ENCODE peak calls at places on chromosomes 3 and 15, in nine cellular contexts. One of them, this sample, is unnamed.

GRCh38 chr3:107850681-107851080 is 240.2 kb downstream of the CD47 start:
- DNase-seq in lower lobe of right lung: no peak
- DNase-seq in H9: no peak
- DNase-seq in GM23248: no peak
- DNase-seq in heart left ventricle: no peak
- DNase-seq in breast epithelium: no peak
- DNase-seq in left lung: no peak
- DNase-seq in upper lobe of right lung: no peak
- DNase-seq in H1: no peak
- DNase-seq in this sample: no peak

GRCh38 chr3:171755015-171755589 is 55.2 kb downstream of the PLD1 start:
- DNase-seq in GM23248: no peak
- DNase-seq in H9: no peak
- DNase-seq in breast epithelium: no peak
- DNase-seq in upper lobe of right lung: no peak
- DNase-seq in heart left ventricle: no peak
- DNase-seq in H1: no peak
- DNase-seq in left lung: no peak
- DNase-seq in lower lobe of right lung: no peak
- DNase-seq in this sample: no peak

GRCh38 chr15:25345943-25346342 is 92.9 kb downstream of the UBE3A start:
- DNase-seq in GM23248: peak; percentile 41
- DNase-seq in upper lobe of right lung: no peak
- DNase-seq in left lung: peak; percentile 39
- DNase-seq in H9: peak; percentile 60
- DNase-seq in lower lobe of right lung: no peak
- DNase-seq in heart left ventricle: peak; percentile 65
- DNase-seq in H1: peak; percentile 15
- DNase-seq in breast epithelium: peak; percentile 45
- DNase-seq in this sample: no peak

GRCh38 chr3:119937229-119937628 is 155.3 kb downstream of the NR1I2 start:
- DNase-seq in left lung: no peak
- DNase-seq in H1: no peak
- DNase-seq in heart left ventricle: no peak
- DNase-seq in upper lobe of right lung: no peak
- DNase-seq in GM23248: no peak
- DNase-seq in lower lobe of right lung: no peak
- DNase-seq in breast epithelium: no peak
- DNase-seq in H9: no peak
- DNase-seq in this sample: no peak

GRCh38 chr3:129857899-129858298 is 35.6 kb downstream of the TMCC1 start:
- DNase-seq in breast epithelium: no peak
- DNase-seq in upper lobe of right lung: no peak
- DNase-seq in left lung: no peak
- DNase-seq in H1: no peak
- DNase-seq in lower lobe of right lung: no peak
- DNase-seq in GM23248: no peak
- DNase-seq in heart left ventricle: no peak
- DNase-seq in H9: no peak
- DNase-seq in this sample: no peak

GRCh38 chr15:39783244-39783820 is 691 bp upstream of the FSIP1 start:
- DNase-seq in left lung: no peak
- DNase-seq in H9: no peak
- DNase-seq in breast epithelium: no peak
- DNase-seq in lower lobe of right lung: no peak
- DNase-seq in upper lobe of right lung: no peak
- DNase-seq in H1: no peak
- DNase-seq in heart left ventricle: no peak
- DNase-seq in GM23248: peak; percentile 56
- DNase-seq in this sample: no peak

GRCh38 chr15:85754993-85755392 is 39.7 kb downstream of the KLHL25 start:
- DNase-seq in heart left ventricle: peak; percentile 70
- DNase-seq in GM23248: peak; percentile 9
- DNase-seq in upper lobe of right lung: no peak
- DNase-seq in lower lobe of right lung: no peak
- DNase-seq in H9: peak; percentile 22
- DNase-seq in H1: no peak
- DNase-seq in left lung: no peak
- DNase-seq in breast epithelium: no peak
- DNase-seq in this sample: no peak

GRCh38 chr15:40242671-40243070 is 3.8 kb downstream of the PAK6 start:
- DNase-seq in upper lobe of right lung: peak; percentile 52
- DNase-seq in GM23248: no peak
- DNase-seq in H1: no peak
- DNase-seq in left lung: peak; percentile 40
- DNase-seq in heart left ventricle: no peak
- DNase-seq in breast epithelium: no peak
- DNase-seq in lower lobe of right lung: no peak
- DNase-seq in H9: no peak
- DNase-seq in this sample: no peak

GRCh38 chr3:129794319-129795201 is 99.0 kb downstream of the TMCC1 start:
- DNase-seq in H1: peak; percentile 83
- DNase-seq in breast epithelium: peak; percentile 65
- DNase-seq in GM23248: peak; percentile 53
- DNase-seq in heart left ventricle: peak; percentile 25
- DNase-seq in upper lobe of right lung: peak; percentile 88
- DNase-seq in left lung: peak; percentile 87
- DNase-seq in lower lobe of right lung: peak; percentile 84
- DNase-seq in H9: peak; percentile 92
- DNase-seq in this sample: no peak

GRCh38 chr3:156693166-156693565 is 18.8 kb downstream of the TIPARP start:
- DNase-seq in H9: no peak
- DNase-seq in H1: no peak
- DNase-seq in upper lobe of right lung: no peak
- DNase-seq in lower lobe of right lung: no peak
- DNase-seq in heart left ventricle: no peak
- DNase-seq in breast epithelium: no peak
- DNase-seq in GM23248: peak; percentile 80
- DNase-seq in left lung: no peak
- DNase-seq in this sample: no peak

GRCh38 chr3:136070953-136071949 is 105.7 kb downstream of the PPP2R3A start:
- DNase-seq in heart left ventricle: no peak
- DNase-seq in H1: no peak
- DNase-seq in GM23248: peak; percentile 68
- DNase-seq in H9: no peak
- DNase-seq in upper lobe of right lung: no peak
- DNase-seq in lower lobe of right lung: no peak
- DNase-seq in breast epithelium: peak; percentile 73
- DNase-seq in left lung: no peak
- DNase-seq in this sample: peak; percentile 31

GRCh38 chr3:128438488-128439072 is 28.1 kb downstream of the DNAJB8 start:
- DNase-seq in H1: no peak
- DNase-seq in H9: peak; percentile 67
- DNase-seq in left lung: peak; percentile 41
- DNase-seq in GM23248: no peak
- DNase-seq in lower lobe of right lung: no peak
- DNase-seq in heart left ventricle: no peak
- DNase-seq in breast epithelium: no peak
- DNase-seq in upper lobe of right lung: no peak
- DNase-seq in this sample: no peak

GRCh38 chr3:123296261-123296660 is 94.5 kb downstream of the SEC22A start:
- DNase-seq in lower lobe of right lung: no peak
- DNase-seq in left lung: no peak
- DNase-seq in heart left ventricle: no peak
- DNase-seq in H1: no peak
- DNase-seq in upper lobe of right lung: peak; percentile 25
- DNase-seq in breast epithelium: no peak
- DNase-seq in H9: no peak
- DNase-seq in GM23248: no peak
- DNase-seq in this sample: no peak

GRCh38 chr3:113912551-113913246 is 35.1 kb upstream of the ZDHHC23 start:
- DNase-seq in breast epithelium: peak; percentile 35
- DNase-seq in GM23248: peak; percentile 75
- DNase-seq in left lung: no peak
- DNase-seq in upper lobe of right lung: no peak
- DNase-seq in heart left ventricle: no peak
- DNase-seq in lower lobe of right lung: no peak
- DNase-seq in H9: peak; percentile 69
- DNase-seq in H1: no peak
- DNase-seq in this sample: peak; percentile 9

GRCh38 chr15:91776104-91776503 is 77.4 kb upstream of the SLCO3A1 start:
- DNase-seq in H9: no peak
- DNase-seq in upper lobe of right lung: no peak
- DNase-seq in breast epithelium: no peak
- DNase-seq in lower lobe of right lung: no peak
- DNase-seq in heart left ventricle: no peak
- DNase-seq in H1: no peak
- DNase-seq in left lung: no peak
- DNase-seq in GM23248: peak; percentile 24
- DNase-seq in this sample: no peak

GRCh38 chr3:101179637-101180036 is 140.7 kb downstream of the IMPG2 start:
- DNase-seq in heart left ventricle: no peak
- DNase-seq in H1: no peak
- DNase-seq in lower lobe of right lung: no peak
- DNase-seq in GM23248: peak; percentile 80
- DNase-seq in upper lobe of right lung: no peak
- DNase-seq in left lung: no peak
- DNase-seq in H9: no peak
- DNase-seq in breast epithelium: no peak
- DNase-seq in this sample: no peak

DNA sequence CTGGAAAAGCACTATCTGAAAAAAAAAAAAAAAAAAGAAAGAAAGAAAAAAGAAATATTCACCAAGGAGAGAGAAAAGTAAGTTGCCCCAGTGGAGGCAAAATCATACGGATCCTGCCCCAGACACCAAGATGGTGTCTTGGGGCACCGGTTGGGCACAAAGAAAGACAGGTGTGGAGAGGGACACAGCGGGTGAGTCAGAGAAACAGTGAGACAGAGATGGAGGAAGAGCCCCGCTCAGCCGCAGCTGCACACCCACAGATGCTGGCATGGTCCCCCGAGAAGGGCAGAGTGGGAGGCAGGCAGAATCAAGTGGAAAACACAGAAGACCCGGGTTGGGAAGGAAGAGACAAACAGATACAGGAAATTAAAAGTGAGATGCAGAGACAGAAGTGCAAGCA is 129.7 kb upstream of the SMAD3 start:
- DNase-seq in H1: no peak
- DNase-seq in left lung: no peak
- DNase-seq in H9: no peak
- DNase-seq in heart left ventricle: no peak
- DNase-seq in GM23248: peak; percentile 50
- DNase-seq in lower lobe of right lung: no peak
- DNase-seq in breast epithelium: no peak
- DNase-seq in upper lobe of right lung: no peak
- DNase-seq in this sample: no peak
- H3K9me3 ChIP-seq in H1: peaks cover 16% of the 10 kb centered on the region
- H3K9me3 ChIP-seq in left lung: peaks cover 9% of the 10 kb centered on the region
- H3K9me3 ChIP-seq in H9: peaks cover 14% of the 10 kb centered on the region
- H3K9me3 ChIP-seq in heart left ventricle: no peaks in the 10 kb centered on the region
- H3K9me3 ChIP-seq in GM23248: no peaks in the 10 kb centered on the region
- H3K9me3 ChIP-seq in lower lobe of right lung: no peaks in the 10 kb centered on the region
- H3K9me3 ChIP-seq in breast epithelium: no peaks in the 10 kb centered on the region
- H3K9me3 ChIP-seq in upper lobe of right lung: no peaks in the 10 kb centered on the region
- H3K9me3 ChIP-seq in this sample: peaks cover 3% of the 10 kb centered on the region

GRCh38 chr3:7209098-7209497 is 348.2 kb downstream of the GRM7 start:
- DNase-seq in heart left ventricle: no peak
- DNase-seq in GM23248: no peak
- DNase-seq in breast epithelium: no peak
- DNase-seq in lower lobe of right lung: no peak
- DNase-seq in H1: no peak
- DNase-seq in upper lobe of right lung: no peak
- DNase-seq in H9: no peak
- DNase-seq in left lung: no peak
- DNase-seq in this sample: no peak
- H3K9me3 ChIP-seq in heart left ventricle: no peaks in the 10 kb centered on the region
- H3K9me3 ChIP-seq in GM23248: no peaks in the 10 kb centered on the region
- H3K9me3 ChIP-seq in breast epithelium: no peaks in the 10 kb centered on the region
- H3K9me3 ChIP-seq in lower lobe of right lung: no peaks in the 10 kb centered on the region
- H3K9me3 ChIP-seq in H1: no peaks in the 10 kb centered on the region
- H3K9me3 ChIP-seq in upper lobe of right lung: no peaks in the 10 kb centered on the region
- H3K9me3 ChIP-seq in H9: no peaks in the 10 kb centered on the region
- H3K9me3 ChIP-seq in left lung: no peaks in the 10 kb centered on the region
- H3K9me3 ChIP-seq in this sample: no peaks in the 10 kb centered on the region

DNA sequence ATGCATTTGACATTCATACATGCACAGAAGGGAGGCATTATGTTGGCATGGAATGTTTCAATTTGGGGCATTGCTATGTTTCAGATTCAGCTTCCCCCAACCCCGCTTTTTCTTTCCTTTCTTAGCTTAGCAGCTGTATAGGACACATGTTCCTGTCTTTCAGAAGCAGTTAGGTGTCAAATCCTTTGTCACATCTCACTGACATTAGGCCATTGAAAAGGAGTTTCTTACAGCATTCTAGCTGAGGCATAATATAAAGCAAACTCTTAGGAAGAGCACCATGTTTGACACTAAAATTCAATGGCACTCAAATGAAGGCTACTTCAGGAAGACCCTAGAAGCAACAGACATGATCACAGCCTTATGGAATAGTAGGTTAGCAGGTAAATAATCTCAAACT is 318.3 kb upstream of the ARPP21 start:
- DNase-seq in lower lobe of right lung: no peak
- DNase-seq in H1: no peak
- DNase-seq in heart left ventricle: no peak
- DNase-seq in breast epithelium: no peak
- DNase-seq in upper lobe of right lung: no peak
- DNase-seq in GM23248: no peak
- DNase-seq in H9: no peak
- DNase-seq in left lung: no peak
- DNase-seq in this sample: no peak
- H3K9me3 ChIP-seq in lower lobe of right lung: no peaks in the 10 kb centered on the region
- H3K9me3 ChIP-seq in H1: peaks cover 9% of the 10 kb centered on the region
- H3K9me3 ChIP-seq in heart left ventricle: no peaks in the 10 kb centered on the region
- H3K9me3 ChIP-seq in breast epithelium: no peaks in the 10 kb centered on the region
- H3K9me3 ChIP-seq in upper lobe of right lung: no peaks in the 10 kb centered on the region
- H3K9me3 ChIP-seq in GM23248: no peaks in the 10 kb centered on the region
- H3K9me3 ChIP-seq in H9: no peaks in the 10 kb centered on the region
- H3K9me3 ChIP-seq in left lung: peaks cover 25% of the 10 kb centered on the region
- H3K9me3 ChIP-seq in this sample: no peaks in the 10 kb centered on the region

GRCh38 chr15:71072423-71072822 is 42.8 kb upstream of the THSD4 start:
- DNase-seq in GM23248: no peak
- DNase-seq in H9: no peak
- DNase-seq in heart left ventricle: no peak
- DNase-seq in breast epithelium: no peak
- DNase-seq in lower lobe of right lung: no peak
- DNase-seq in left lung: no peak
- DNase-seq in upper lobe of right lung: no peak
- DNase-seq in H1: no peak
- DNase-seq in this sample: no peak

GRCh38 chr15:71066983-71067382 is 48.3 kb upstream of the THSD4 start:
- DNase-seq in upper lobe of right lung: no peak
- DNase-seq in breast epithelium: no peak
- DNase-seq in left lung: no peak
- DNase-seq in H1: no peak
- DNase-seq in H9: no peak
- DNase-seq in lower lobe of right lung: no peak
- DNase-seq in GM23248: peak; percentile 95
- DNase-seq in heart left ventricle: no peak
- DNase-seq in this sample: no peak

GRCh38 chr15:71069693-71070092 is 45.6 kb upstream of the THSD4 start:
- DNase-seq in breast epithelium: no peak
- DNase-seq in upper lobe of right lung: no peak
- DNase-seq in H1: no peak
- DNase-seq in heart left ventricle: no peak
- DNase-seq in H9: no peak
- DNase-seq in GM23248: no peak
- DNase-seq in left lung: no peak
- DNase-seq in lower lobe of right lung: no peak
- DNase-seq in this sample: no peak

DNA sequence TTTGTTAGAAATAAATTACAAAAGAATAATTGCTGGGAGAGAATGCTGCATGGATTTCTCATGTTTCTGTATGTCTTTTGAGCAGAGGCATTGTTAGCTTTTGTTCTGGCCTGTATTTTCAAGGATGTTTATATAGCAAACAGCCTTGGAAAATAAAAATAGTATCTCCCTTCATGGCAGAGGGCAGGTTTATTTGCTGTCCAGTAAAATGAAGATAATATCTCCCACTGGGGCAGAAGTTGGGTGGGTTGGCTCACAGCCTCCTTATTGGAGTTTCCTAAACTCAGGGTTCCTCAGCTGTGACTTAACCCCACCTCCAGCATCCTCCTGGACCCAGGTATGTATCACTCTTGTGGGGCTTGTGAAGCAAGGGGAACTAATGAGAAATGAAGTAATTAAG is 43.7 kb upstream of the THSD4 start:
- DNase-seq in left lung: no peak
- DNase-seq in GM23248: no peak
- DNase-seq in H1: no peak
- DNase-seq in lower lobe of right lung: no peak
- DNase-seq in heart left ventricle: no peak
- DNase-seq in upper lobe of right lung: no peak
- DNase-seq in H9: no peak
- DNase-seq in breast epithelium: no peak
- DNase-seq in this sample: no peak
- H3K9me3 ChIP-seq in left lung: no peaks in the 10 kb centered on the region
- H3K9me3 ChIP-seq in GM23248: no peaks in the 10 kb centered on the region
- H3K9me3 ChIP-seq in H1: peaks cover 3% of the 10 kb centered on the region
- H3K9me3 ChIP-seq in lower lobe of right lung: no peaks in the 10 kb centered on the region
- H3K9me3 ChIP-seq in heart left ventricle: no peaks in the 10 kb centered on the region
- H3K9me3 ChIP-seq in upper lobe of right lung: no peaks in the 10 kb centered on the region
- H3K9me3 ChIP-seq in H9: no peaks in the 10 kb centered on the region
- H3K9me3 ChIP-seq in breast epithelium: no peaks in the 10 kb centered on the region
- H3K9me3 ChIP-seq in this sample: no peaks in the 10 kb centered on the region

This sample was measured in CD4-positive, CD25-positive, alpha-beta regulatory T cell.